ENCODE peak calls at places on chromosomes 12 and 14, in ten cellular contexts. J, E, L, H, D, X, B, T, I and N are unnamed samples.

GRCh38 chr12:100824476-100824875 is 29.9 kb downstream of the ANO4 start:
- DNase-seq in J (no peak), E (no peak), L (no peak), H (peak), D (no peak), X (no peak), B (no peak), T (no peak), I (no peak), N (no peak)

GRCh38 chr12:131139363-131140068 is 185.8 kb downstream of the ADGRD1 start:
- DNase-seq in J (no peak), E (no peak), L (no peak), H (no peak), D (no peak), X (no peak), B (no peak), T (no peak), I (no peak), N (no peak)

GRCh38 chr12:64457036-64457435 is 5.1 kb downstream of the TBK1 start:
- DNase-seq in J (no peak), E (no peak), L (no peak), H (peak), D (no peak), X (peak), B (no peak), T (no peak), I (no peak), N (peak)

GRCh38 chr12:111155521-111155920 is 213.4 kb downstream of the PHETA1 start:
- DNase-seq in J (no peak), E (no peak), L (no peak), H (no peak), D (no peak), X (no peak), B (no peak), T (no peak), I (no peak), N (no peak)

GRCh38 chr14:102262894-102263462 is 42.0 kb downstream of the MOK start:
- DNase-seq in J (no peak), E (no peak), L (no peak), H (peak), D (no peak), X (peak), B (peak), T (no peak), I (peak), N (no peak)

GRCh38 chr14:69650948-69651369 is 39.6 kb downstream of the SUSD6 start:
- DNase-seq in J (no peak), E (no peak), L (no peak), H (peak), D (no peak), X (no peak), B (no peak), T (no peak), I (no peak), N (no peak)

GRCh38 chr12:122753213-122753571 is 568 bp downstream of the DENR start:
- DNase-seq in J (no peak), E (no peak), L (no peak), H (peak), D (no peak), X (no peak), B (no peak), T (no peak), I (no peak), N (no peak)

GRCh38 chr12:115983226-115983798 is 294.2 kb downstream of the MED13L start:
- DNase-seq in J (no peak), E (no peak), L (no peak), H (peak), D (no peak), X (peak), B (no peak), T (no peak), I (peak), N (no peak)

GRCh38 chr14:68011629-68012028 is 192.1 kb downstream of the RAD51B start:
- DNase-seq in J (peak), E (no peak), L (no peak), H (peak), D (no peak), X (peak), B (no peak), T (no peak), I (peak), N (no peak)

GRCh38 chr14:71725802-71726638 is 206.2 kb upstream of the RGS6 start:
- DNase-seq in J (no peak), E (no peak), L (no peak), H (peak), D (no peak), X (peak), B (no peak), T (peak), I (no peak), N (no peak)

GRCh38 chr12:27781680-27782079 is 1.6 kb upstream of the MANSC4 start:
- DNase-seq in J (no peak), E (no peak), L (no peak), H (no peak), D (no peak), X (peak), B (no peak), T (no peak), I (no peak), N (no peak)

GRCh38 chr14:99513946-99514551 is 32.8 kb downstream of the CCNK start:
- DNase-seq in J (no peak), E (no peak), L (no peak), H (no peak), D (no peak), X (no peak), B (no peak), T (no peak), I (no peak), N (peak)

GRCh38 chr12:121708313-121709063 is 4.1 kb upstream of the TMEM120B start:
- DNase-seq in J (no peak), E (no peak), L (no peak), H (no peak), D (no peak), X (no peak), B (no peak), T (no peak), I (no peak), N (no peak)

GRCh38 chr12:3238196-3238595 is 161.0 kb downstream of the TSPAN9 start:
- DNase-seq in J (no peak), E (no peak), L (no peak), H (no peak), D (no peak), X (no peak), B (no peak), T (no peak), I (no peak), N (no peak)

GRCh38 chr12:2295941-2296461 is 243.2 kb downstream of the CACNA1C start:
- DNase-seq in J (no peak), E (no peak), L (no peak), H (peak), D (no peak), X (peak), B (no peak), T (peak), I (no peak), N (no peak)

GRCh38 chr12:3838065-3838464 is 35.1 kb downstream of the PARP11 start:
- DNase-seq in J (no peak), E (no peak), L (no peak), H (no peak), D (no peak), X (no peak), B (no peak), T (no peak), I (no peak), N (no peak)

GRCh38 chr12:69688496-69689427 is 10.3 kb downstream of the BEST3 start:
- DNase-seq in J (peak), E (no peak), L (peak), H (peak), D (peak), X (peak), B (peak), T (peak), I (peak), N (peak)

GRCh38 chr12:102171951-102172350 is 25.7 kb downstream of the PMCH start:
- DNase-seq in J (no peak), E (no peak), L (no peak), H (peak), D (no peak), X (no peak), B (no peak), T (no peak), I (no peak), N (no peak)

GRCh38 chr12:13241833-13242232 is 45.3 kb downstream of the EMP1 start:
- DNase-seq in J (no peak), E (no peak), L (no peak), H (peak), D (no peak), X (peak), B (no peak), T (no peak), I (no peak), N (peak)

GRCh38 chr12:108340037-108340436 is 926 bp upstream of the CMKLR1 start:
- DNase-seq in J (no peak), E (no peak), L (no peak), H (no peak), D (no peak), X (no peak), B (no peak), T (no peak), I (no peak), N (no peak)